ENCODE peak calls at places on chromosomes 6 and 20, in four cellular contexts. One of them, this sample, is unnamed.

GRCh38 chr20:58722379-58722778 is 29.8 kb downstream of the NPEPL1 start:
- DNase-seq in K562: peak
- DNase-seq in GM12878: no peak
- DNase-seq in HepG2: no peak
- DNase-seq in this sample: no peak

GRCh38 chr6:73854998-73855718 is 159.2 kb downstream of the CD109 start:
- DNase-seq in K562: peak
- DNase-seq in GM12878: no peak
- DNase-seq in HepG2: peak
- DNase-seq in this sample: peak

GRCh38 chr6:46098678-46099077 is 31.1 kb upstream of the ENPP4 start:
- DNase-seq in K562: no peak
- DNase-seq in GM12878: no peak
- DNase-seq in HepG2: peak
- DNase-seq in this sample: no peak

GRCh38 chr20:43942661-43943285 is 28.1 kb downstream of the TOX2 start:
- DNase-seq in K562: no peak
- DNase-seq in GM12878: no peak
- DNase-seq in HepG2: no peak
- DNase-seq in this sample: no peak

GRCh38 chr6:128487055-128487454 is 33.3 kb downstream of the PTPRK start:
- DNase-seq in K562: no peak
- DNase-seq in GM12878: no peak
- DNase-seq in HepG2: peak
- DNase-seq in this sample: peak

GRCh38 chr6:28862077-28862476 is 61.7 kb downstream of the TRIM27 start:
- DNase-seq in K562: no peak
- DNase-seq in GM12878: no peak
- DNase-seq in HepG2: no peak
- DNase-seq in this sample: no peak

GRCh38 chr6:157468054-157468453 is 87.1 kb downstream of the ZDHHC14 start:
- DNase-seq in K562: no peak
- DNase-seq in GM12878: no peak
- DNase-seq in HepG2: no peak
- DNase-seq in this sample: no peak

GRCh38 chr6:170497845-170498281 is 55.2 kb downstream of the PSMB1 start:
- DNase-seq in K562: no peak
- DNase-seq in GM12878: no peak
- DNase-seq in HepG2: no peak
- DNase-seq in this sample: peak

GRCh38 chr6:79538481-79538971 is 1.3 kb upstream of the LCA5 start:
- DNase-seq in K562: no peak
- DNase-seq in GM12878: no peak
- DNase-seq in HepG2: no peak
- DNase-seq in this sample: peak

GRCh38 chr6:7832904-7833752 is 77.5 kb downstream of the TXNDC5 start:
- DNase-seq in K562: no peak
- DNase-seq in GM12878: no peak
- DNase-seq in HepG2: no peak
- DNase-seq in this sample: no peak

GRCh38 chr6:148166339-148166949 is 176.2 kb upstream of the SASH1 start:
- DNase-seq in K562: peak
- DNase-seq in GM12878: no peak
- DNase-seq in HepG2: peak
- DNase-seq in this sample: peak

GRCh38 chr6:24906314-24906713 is 29.4 kb downstream of the RIPOR2 start:
- DNase-seq in K562: no peak
- DNase-seq in GM12878: no peak
- DNase-seq in HepG2: no peak
- DNase-seq in this sample: no peak

GRCh38 chr6:145836767-145837166 is 22.2 kb upstream of the FBXO30 start:
- DNase-seq in K562: no peak
- DNase-seq in GM12878: no peak
- DNase-seq in HepG2: no peak
- DNase-seq in this sample: no peak

GRCh38 chr6:37460805-37461204 is 27.8 kb downstream of the CMTR1 start:
- DNase-seq in K562: no peak
- DNase-seq in GM12878: no peak
- DNase-seq in HepG2: no peak
- DNase-seq in this sample: no peak

GRCh38 chr6:166312832-166313231 is 4.6 kb upstream of the PRR18 start:
- DNase-seq in K562: no peak
- DNase-seq in GM12878: no peak
- DNase-seq in HepG2: no peak
- DNase-seq in this sample: no peak

GRCh38 chr6:149340200-149340599 is 22.7 kb downstream of the TAB2 start:
- DNase-seq in K562: no peak
- DNase-seq in GM12878: no peak
- DNase-seq in HepG2: no peak
- DNase-seq in this sample: no peak

GRCh38 chr20:23050847-23051627 is 1.6 kb upstream of the THBD start:
- DNase-seq in K562: peak
- DNase-seq in GM12878: no peak
- DNase-seq in HepG2: no peak
- DNase-seq in this sample: peak

GRCh38 chr20:15547109-15547508 is 1026.1 kb downstream of the KIF16B start:
- DNase-seq in K562: no peak
- DNase-seq in GM12878: no peak
- DNase-seq in HepG2: no peak
- DNase-seq in this sample: no peak

GRCh38 chr6:46969206-46969605 is 47.5 kb upstream of the ADGRF5 start:
- DNase-seq in K562: no peak
- DNase-seq in GM12878: no peak
- DNase-seq in HepG2: no peak
- DNase-seq in this sample: no peak

GRCh38 chr20:20741067-20742045 is 28.9 kb upstream of the RALGAPA2 start:
- DNase-seq in K562: no peak
- DNase-seq in GM12878: no peak
- DNase-seq in HepG2: no peak
- DNase-seq in this sample: no peak

GRCh38 chr6:88910922-88911778 is 52.3 kb downstream of the RNGTT start:
- DNase-seq in K562: no peak
- DNase-seq in GM12878: no peak
- DNase-seq in HepG2: no peak
- DNase-seq in this sample: no peak

GRCh38 chr20:6185268-6185667 is 62.4 kb upstream of the FERMT1 start:
- DNase-seq in K562: no peak
- DNase-seq in GM12878: no peak
- DNase-seq in HepG2: no peak
- DNase-seq in this sample: peak

GRCh38 chr6:7203939-7204338 is 96.2 kb downstream of the RREB1 start:
- DNase-seq in K562: no peak
- DNase-seq in GM12878: no peak
- DNase-seq in HepG2: no peak
- DNase-seq in this sample: no peak

GRCh38 chr6:136786708-136787107 is 5.6 kb downstream of the MAP3K5 start:
- DNase-seq in K562: no peak
- DNase-seq in GM12878: no peak
- DNase-seq in HepG2: no peak
- DNase-seq in this sample: no peak

GRCh38 chr6:61887425-61887824 is 398.6 kb downstream of the KHDRBS2 start:
- DNase-seq in K562: no peak
- DNase-seq in GM12878: no peak
- DNase-seq in HepG2: no peak
- DNase-seq in this sample: peak

GRCh38 chr6:138774370-138774769 is 801 bp downstream of the CCDC28A start:
- DNase-seq in K562: no peak
- DNase-seq in GM12878: no peak
- DNase-seq in HepG2: no peak
- DNase-seq in this sample: no peak

GRCh38 chr6:3913077-3913957 is 64.1 kb downstream of the FAM50B start:
- DNase-seq in K562: peak
- DNase-seq in GM12878: no peak
- DNase-seq in HepG2: peak
- DNase-seq in this sample: no peak

GRCh38 chr20:60512436-60512835 is 554.2 kb downstream of the CDH26 start:
- DNase-seq in K562: no peak
- DNase-seq in GM12878: no peak
- DNase-seq in HepG2: peak
- DNase-seq in this sample: no peak

GRCh38 chr20:60507087-60507684 is 549.0 kb downstream of the CDH26 start:
- DNase-seq in K562: no peak
- DNase-seq in GM12878: no peak
- DNase-seq in HepG2: no peak
- DNase-seq in this sample: no peak

GRCh38 chr20:60510356-60510755 is 552.1 kb downstream of the CDH26 start:
- DNase-seq in K562: no peak
- DNase-seq in GM12878: no peak
- DNase-seq in HepG2: no peak
- DNase-seq in this sample: no peak
- TF ChIP-seq JUNB in K562: no peak
- TF ChIP-seq JUNB in GM12878: no peak
- TF ChIP-seq JUNB in HepG2: no peak
- TF ChIP-seq JUNB in this sample: no peak

GRCh38 chr20:63497946-63498935 is 642 bp downstream of the EEF1A2 start:
- DNase-seq in K562: peak
- DNase-seq in GM12878: no peak
- DNase-seq in HepG2: no peak
- DNase-seq in this sample: no peak
- TF ChIP-seq EZH2 in K562: no peak
- TF ChIP-seq EZH2 in GM12878: no peak
- TF ChIP-seq EZH2 in HepG2: peak
- TF ChIP-seq EZH2 in this sample: no peak

GRCh38 chr6:26216015-26216885 is 129.0 kb downstream of the HFE start:
- DNase-seq in K562: peak
- DNase-seq in GM12878: peak
- DNase-seq in HepG2: peak
- DNase-seq in this sample: peak

GRCh38 chr6:26213334-26214075 is 126.3 kb downstream of the HFE start:
- DNase-seq in K562: no peak
- DNase-seq in GM12878: no peak
- DNase-seq in HepG2: no peak
- DNase-seq in this sample: no peak

GRCh38 chr6:26216886-26217713 is 129.9 kb downstream of the HFE start:
- DNase-seq in K562: peak
- DNase-seq in GM12878: no peak
- DNase-seq in HepG2: peak
- DNase-seq in this sample: peak

GRCh38 chr6:26215200-26216014 is 128.2 kb downstream of the HFE start:
- DNase-seq in K562: no peak
- DNase-seq in GM12878: no peak
- DNase-seq in HepG2: peak
- DNase-seq in this sample: peak

DNA sequence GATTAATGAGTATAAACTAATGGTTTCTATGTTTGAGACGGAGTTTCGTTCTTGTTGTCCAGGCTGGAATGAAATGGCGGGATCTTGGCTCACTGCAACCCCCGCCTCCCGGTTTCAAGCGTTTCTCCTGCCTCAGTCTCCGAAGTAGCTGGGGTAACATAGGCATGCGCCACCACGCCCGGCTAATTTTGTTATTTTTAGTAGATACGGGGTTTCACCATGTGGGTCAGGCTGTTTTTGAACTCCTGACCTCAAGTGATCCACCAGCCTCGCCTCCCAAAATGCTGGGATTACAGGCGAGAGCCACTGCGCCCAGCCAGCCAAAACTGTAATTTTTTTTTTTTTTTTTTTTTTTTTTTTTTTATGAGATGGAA is 127.6 kb downstream of the HFE start:
- DNase-seq in K562: no peak
- DNase-seq in GM12878: no peak
- DNase-seq in HepG2: no peak
- DNase-seq in this sample: no peak
- H3K27ac ChIP-seq in K562: peak
- H3K27ac ChIP-seq in GM12878: peak
- H3K27ac ChIP-seq in HepG2: no peak
- H3K27ac ChIP-seq in this sample: peak

DNA sequence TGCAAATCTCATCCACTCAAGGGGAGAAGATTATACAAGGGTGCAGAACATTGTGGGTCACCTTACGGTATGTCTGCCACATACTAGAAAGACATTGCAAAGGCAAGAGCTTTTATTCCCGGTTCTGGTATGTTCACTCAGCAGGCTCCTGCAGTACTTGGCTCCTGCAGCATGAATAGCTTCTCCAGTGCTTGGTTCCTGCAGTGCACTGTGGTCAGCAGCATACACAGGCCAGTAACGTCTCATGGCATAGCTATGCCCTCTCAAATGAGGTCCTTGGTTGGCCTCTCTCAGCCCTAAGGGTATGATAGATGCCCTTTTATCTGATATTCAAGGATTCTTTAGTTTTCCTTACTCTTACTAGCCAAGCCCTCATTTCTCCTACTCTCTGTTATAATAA is 12.6 kb downstream of the TCP11 start:
- DNase-seq in K562: no peak
- DNase-seq in GM12878: no peak
- DNase-seq in HepG2: no peak
- DNase-seq in this sample: no peak
- TF ChIP-seq JUNB in K562: no peak
- TF ChIP-seq JUNB in GM12878: no peak
- TF ChIP-seq JUNB in HepG2: no peak
- TF ChIP-seq JUNB in this sample: no peak

GRCh38 chr6:1384549-1385128 is 4.7 kb upstream of the FOXF2 start:
- DNase-seq in K562: no peak
- DNase-seq in GM12878: no peak
- DNase-seq in HepG2: no peak
- DNase-seq in this sample: peak
- TF ChIP-seq EZH2 in K562: no peak
- TF ChIP-seq EZH2 in GM12878: peak
- TF ChIP-seq EZH2 in HepG2: no peak
- TF ChIP-seq EZH2 in this sample: peak

This sample was measured in GM23338.